ENCODE peak calls at places on chromosomes 12 and 14, in seven cellular contexts. R is neuronal stem cell, L is H9, C is IMR-90, Q is mesendoderm, E is H1, A is trophoblast cell. B is an unnamed sample.

GRCh38 chr14:72583316-72584272 is 310.3 kb downstream of the DPF3 start:
- DNase-seq in C (peak; percentile 29), A (no peak), L (no peak), R (no peak), E (no peak), Q (no peak), B (no peak)

GRCh38 chr12:126432780-126433179 is 1367.5 kb downstream of the AACS start:
- DNase-seq in C (no peak), R (no peak), A (no peak), E (no peak), Q (no peak), L (no peak), B (no peak)

GRCh38 chr14:85308531-85309300 is 221.2 kb upstream of the FLRT2 start:
- DNase-seq in C (no peak), R (no peak), Q (no peak), L (no peak), E (no peak), A (no peak), B (peak; percentile 49)

GRCh38 chr14:23182372-23183014 is 967 bp downstream of the SLC7A8 start:
- DNase-seq in C (no peak), R (no peak), E (peak; percentile 79), Q (peak; percentile 87), A (peak; percentile 54), L (peak; percentile 90), B (no peak)

GRCh38 chr12:68609955-68610434 is 704 bp upstream of the RAP1B start:
- DNase-seq in Q (no peak), E (no peak), A (no peak), L (no peak), R (no peak), C (peak; percentile 30), B (no peak)

GRCh38 chr12:12441051-12441807 is 84.4 kb downstream of the BORCS5 start:
- DNase-seq in E (no peak), Q (no peak), C (no peak), L (no peak), R (no peak), A (no peak), B (no peak)

GRCh38 chr12:27564612-27565213 is 40.7 kb downstream of the PPFIBP1 start:
- DNase-seq in Q (no peak), C (no peak), L (no peak), E (no peak), A (peak; percentile 14), R (no peak), B (peak; percentile 43)

GRCh38 chr14:23539209-23539866 is 12.2 kb downstream of the ZFHX2 start:
- DNase-seq in L (peak; percentile 85), E (peak; percentile 79), R (peak; percentile 78), A (peak; percentile 53), Q (peak; percentile 92), C (peak; percentile 28), B (peak; percentile 50)

GRCh38 chr12:9648701-9649531 is 20.6 kb upstream of the CLEC2D start:
- DNase-seq in A (peak; percentile 73), Q (no peak), R (no peak), C (peak; percentile 13), L (no peak), E (no peak), B (peak; percentile 8)

GRCh38 chr12:90253674-90254181 is 545.1 kb upstream of the ATP2B1 start:
- DNase-seq in C (peak; percentile 92), Q (peak; percentile 61), A (peak; percentile 81), E (no peak), R (no peak), L (peak; percentile 43), B (peak; percentile 92)

GRCh38 chr14:78152246-78153068 is 17.7 kb upstream of the NRXN3 start:
- DNase-seq in A (no peak), C (no peak), L (no peak), Q (no peak), R (no peak), E (no peak), B (no peak)

GRCh38 chr12:88298014-88298682 is 156.0 kb downstream of the TMTC3 start:
- DNase-seq in E (no peak), R (no peak), A (no peak), L (no peak), C (no peak), Q (no peak), B (no peak)

GRCh38 chr14:105021656-105022275 is 883 bp upstream of the CDCA4 start:
- DNase-seq in A (no peak), L (peak; percentile 62), R (no peak), Q (peak; percentile 87), C (peak; percentile 44), E (peak; percentile 62), B (no peak)

GRCh38 chr14:77151245-77151644 is 9.7 kb upstream of the ZDHHC22 start:
- DNase-seq in A (no peak), L (peak; percentile 62), Q (peak; percentile 53), E (peak; percentile 84), C (no peak), R (peak; percentile 20), B (peak; percentile 14)

GRCh38 chr12:39145175-39145999 is 240.0 kb upstream of the CPNE8 start:
- DNase-seq in L (peak; percentile 83), A (peak; percentile 68), C (no peak), E (peak; percentile 91), Q (peak; percentile 61), R (peak; percentile 11), B (peak; percentile 29)

GRCh38 chr14:22994762-22995275 is 12.5 kb upstream of the AJUBA start:
- DNase-seq in A (peak; percentile 40), L (peak; percentile 52), R (no peak), Q (peak; percentile 82), C (peak; percentile 48), E (no peak), B (peak; percentile 62)

GRCh38 chr12:52896190-52897100 is 8.4 kb downstream of the KRT8 start:
- DNase-seq in L (no peak), A (no peak), R (no peak), E (no peak), C (no peak), Q (no peak), B (peak; percentile 28)

GRCh38 chr12:111010061-111010460 is 89.7 kb upstream of the MYL2 start:
- DNase-seq in A (no peak), E (no peak), Q (no peak), R (no peak), C (no peak), L (no peak), B (no peak)
- H3K23ac ChIP-seq in A (no peak overlapping the region), E (no peak overlapping the region), Q (no peak overlapping the region), R (no peak overlapping the region), C (no peak overlapping the region), L (no peak overlapping the region), B (no peak overlapping the region)

GRCh38 chr12:5459051-5459782 is 27.3 kb downstream of the NTF3 start:
- DNase-seq in L (no peak), R (no peak), C (no peak), E (no peak), Q (no peak), A (no peak), B (no peak)
- H3K27ac ChIP-seq in L (no peak overlapping the region), R (no peak overlapping the region), C (no peak overlapping the region), E (no peak overlapping the region), Q (no peak overlapping the region), A (no peak overlapping the region), B (no peak overlapping the region)

DNA sequence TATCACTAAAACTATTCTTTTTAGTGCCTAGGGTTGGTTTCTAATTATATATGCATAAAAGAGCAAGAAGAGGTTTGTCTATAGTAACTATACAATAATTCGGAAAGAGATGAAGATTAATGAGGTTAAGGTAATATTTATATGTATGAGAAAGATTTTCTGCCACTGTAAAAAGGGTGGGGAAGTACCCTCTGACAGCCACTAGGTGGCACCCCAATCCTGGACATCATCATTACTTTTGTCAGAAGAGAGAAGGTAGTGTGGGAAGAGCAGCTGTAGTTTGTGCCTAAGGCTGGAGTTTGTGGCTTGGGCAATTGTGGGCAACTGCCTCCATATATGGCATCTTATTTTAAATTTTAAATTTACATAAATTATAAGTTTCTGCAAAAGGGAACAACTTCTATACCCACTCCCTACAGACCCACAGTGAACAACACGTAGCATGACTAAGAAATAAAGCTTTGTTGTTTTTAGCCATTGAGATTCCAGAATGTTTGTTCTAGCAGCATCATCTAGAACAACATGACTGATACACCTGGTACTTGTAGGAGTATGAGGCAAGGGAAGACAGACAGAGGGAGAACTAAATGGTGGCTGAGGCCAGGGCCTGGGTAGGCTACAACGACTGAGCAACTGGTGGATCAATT is 34.4 kb upstream of the SYCP3 start:
- DNase-seq in Q (peak; percentile 58), L (peak; percentile 55), A (peak; percentile 86), R (peak; percentile 43), C (peak; percentile 75), E (peak; percentile 64), B (peak; percentile 72)
- H3K18ac ChIP-seq in Q (no peak overlapping the region), L (no peak overlapping the region), A (no peak overlapping the region), R (no peak overlapping the region), C (no peak overlapping the region), E (no peak overlapping the region), B (no peak overlapping the region)

DNA sequence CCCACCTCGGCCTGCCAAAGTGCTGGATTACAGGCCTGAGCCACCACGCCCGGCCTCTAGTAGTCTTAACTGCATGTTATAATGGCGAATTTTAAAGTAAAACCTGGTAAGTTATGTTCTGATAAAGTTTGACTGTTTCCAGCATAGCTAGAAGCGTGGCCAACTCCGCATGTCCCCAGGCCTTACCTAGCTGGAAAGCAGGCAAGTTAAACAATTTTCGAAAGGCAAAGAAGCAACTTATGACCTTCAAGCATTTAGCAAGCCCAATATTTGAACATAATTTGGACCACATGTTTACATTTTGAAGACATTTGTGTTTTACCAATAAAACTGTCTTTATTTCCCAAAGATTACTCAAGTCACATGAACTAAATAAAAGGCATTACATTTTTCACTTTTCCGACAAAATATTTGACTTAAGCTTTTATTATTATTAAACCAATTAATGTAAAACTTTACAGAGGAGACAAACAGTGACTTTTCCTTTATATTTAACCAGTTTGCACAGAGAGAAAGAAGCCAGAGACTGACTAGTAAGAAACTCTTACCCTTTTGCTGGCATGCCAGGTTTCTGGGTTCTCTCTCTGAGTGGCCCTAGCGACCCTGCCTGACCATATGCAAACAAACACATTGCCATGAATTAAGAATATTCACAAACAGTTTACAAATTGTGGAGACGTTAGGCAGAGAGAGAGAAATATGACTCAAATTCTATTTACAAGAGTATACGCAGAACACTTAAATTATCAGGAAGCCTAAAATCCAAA is 106.3 kb downstream of the RIN3 start:
- DNase-seq in A (no peak), C (peak; percentile 49), R (no peak), L (no peak), Q (no peak), E (no peak), B (peak; percentile 40)
- H3K23ac ChIP-seq in A (no peak overlapping the region), C (no peak overlapping the region), R (no peak overlapping the region), L (no peak overlapping the region), Q (no peak overlapping the region), E (no peak overlapping the region), B (no peak overlapping the region)

B was measured in mesenchymal stem cell.